ENCODE peak calls at places on chromosomes 16 and 17, in nine cellular contexts. I is stimulated activated CD4-positive, alpha-beta T cell treated with anti-CD3 and anti-CD28 coated beads, Interleukin-2, amount 100 ng/mL, for 48 hours; A is activated CD4-positive, alpha-beta T cell treated with anti-CD3 and anti-CD28 coated beads, Interleukin-2, amount 50 U/mL, for 1 hour; X is occipital lobe; P is CD4-positive, alpha-beta memory T cell; C is neural crest cell; W is NCI-H510A; M is NCI-H1930; O is left ventricle myocardium inferior. J is an unnamed sample.

GRCh38 chr16:785563-786535 is 2.3 kb downstream of the RPUSD1 start:
- DNase-seq in A (peak), C (peak), M (peak), I (peak), W (no peak), O (peak), X (peak), P (peak), J (no peak)

GRCh38 chr16:74573622-74574021 is 33.3 kb downstream of the GLG1 start:
- DNase-seq in I (no peak), O (no peak), P (no peak), X (no peak), W (no peak), M (no peak), C (no peak), A (no peak), J (no peak)

GRCh38 chr17:57484081-57484666 is 227.9 kb downstream of the MSI2 start:
- DNase-seq in O (no peak), I (no peak), C (no peak), X (no peak), W (no peak), A (no peak), P (no peak), M (no peak), J (peak)

GRCh38 chr17:75356260-75356937 is 49.1 kb downstream of the GRB2 start:
- DNase-seq in A (no peak), C (no peak), M (no peak), W (no peak), P (no peak), X (no peak), I (no peak), O (no peak), J (no peak)

GRCh38 chr17:42456223-42457106 is 2.2 kb upstream of the ATP6V0A1 start:
- DNase-seq in A (no peak), X (no peak), O (no peak), I (no peak), C (no peak), W (no peak), M (no peak), P (peak), J (peak)

GRCh38 chr17:68592004-68592403 is 9.2 kb downstream of the FAM20A start:
- DNase-seq in C (no peak), P (no peak), A (no peak), O (no peak), W (no peak), I (no peak), X (no peak), M (no peak), J (no peak)

GRCh38 chr17:72244942-72245341 is 124.1 kb downstream of the SOX9 start:
- DNase-seq in C (no peak), X (no peak), P (no peak), I (no peak), A (no peak), W (no peak), O (no peak), M (no peak), J (no peak)

GRCh38 chr17:45123930-45124796 is 8.2 kb downstream of the PLCD3 start:
- DNase-seq in X (no peak), C (no peak), P (no peak), A (no peak), W (no peak), M (no peak), I (no peak), O (no peak), J (peak)

GRCh38 chr16:81778861-81779539 is at the start of gene PLCG2:
- DNase-seq in C (peak), M (peak), P (peak), W (no peak), I (peak), A (peak), X (no peak), O (peak), J (no peak)

GRCh38 chr17:34584805-34585416 is 5.5 kb downstream of the TMEM132E start:
- DNase-seq in I (no peak), M (no peak), W (no peak), O (no peak), P (peak), X (no peak), C (no peak), A (no peak), J (peak)

GRCh38 chr16:81003610-81004460 is 2.9 kb downstream of the CMC2 start:
- DNase-seq in P (no peak), M (no peak), A (no peak), I (no peak), W (no peak), X (no peak), O (no peak), C (no peak), J (peak)

GRCh38 chr17:67289174-67289876 is 44.3 kb upstream of the HELZ start:
- DNase-seq in A (no peak), C (no peak), P (no peak), M (no peak), O (peak), I (no peak), W (no peak), X (peak), J (peak)

GRCh38 chr17:76414334-76415295 is 30.2 kb downstream of the SPHK1 start:
- DNase-seq in M (no peak), I (no peak), X (peak), O (peak), C (no peak), A (no peak), W (no peak), P (no peak), J (peak)

GRCh38 chr16:90011196-90011819 is 7.9 kb downstream of the DBNDD1 start:
- DNase-seq in I (no peak), A (no peak), X (no peak), P (no peak), O (no peak), W (no peak), C (no peak), M (no peak), J (no peak)

GRCh38 chr17:43457362-43457692 is 26.4 kb upstream of the DHX8 start:
- DNase-seq in C (no peak), O (no peak), I (no peak), P (no peak), X (no peak), A (no peak), W (no peak), M (no peak), J (no peak)

GRCh38 chr17:36034127-36034526 is 16.4 kb upstream of the CCL23 start:
- DNase-seq in W (no peak), O (no peak), I (no peak), M (no peak), P (no peak), A (no peak), C (no peak), X (no peak), J (no peak)

J was measured in astrocyte.